ENCODE peak calls at places on chromosomes 6 and 20, in ten cellular contexts. T is AG08395; N is stimulated activated CD8-positive, alpha-beta memory T cell treated with anti-CD3 and anti-CD28 coated beads, Interleukin-15, amount 100 ng/mL, for 1 hour; G is amniotic stem cell; X is activated T-cell treated with anti-CD3 and anti-CD28 coated beads for 48 hours; P is upper lobe of left lung; D is lower leg skin; R is M059J; A is tibial nerve; K is NCI-H2171 treated with DMSO at 0.1 percent for 48 hours. V is an unnamed sample.
A peak's percentile ranks its signal among the peaks of the same experiment; 100 is the strongest.

GRCh38 chr6:36054965-36055364 is 27.4 kb downstream of the MAPK14 start:
- DNase-seq in D (no peak), X (no peak), T (no peak), P (no peak), G (no peak), K (peak; percentile 5), R (no peak), N (no peak), A (no peak), V (no peak)

GRCh38 chr20:34516874-34517542 is 786 bp downstream of the DYNLRB1 start:
- DNase-seq in G (no peak), X (peak; percentile 22), P (no peak), A (no peak), T (no peak), K (peak; percentile 60), D (peak; percentile 91), N (no peak), R (no peak), V (peak; percentile 34)

GRCh38 chr6:31186052-31186734 is 15.7 kb upstream of the POU5F1 start:
- DNase-seq in N (no peak), G (no peak), D (peak; percentile 89), X (no peak), R (no peak), A (peak; percentile 27), T (no peak), K (no peak), P (peak; percentile 58), V (no peak)

GRCh38 chr6:143677891-143678737 is at the start of gene PHACTR2:
- DNase-seq in D (peak; percentile 92), P (peak; percentile 94), T (peak; percentile 71), N (peak; percentile 7), A (peak; percentile 59), G (no peak), K (peak; percentile 5), R (peak; percentile 85), X (peak; percentile 42), V (peak; percentile 14)

GRCh38 chr6:17015144-17015543 is 86.7 kb upstream of the STMND1 start:
- DNase-seq in P (no peak), A (no peak), T (no peak), K (no peak), X (no peak), N (no peak), R (peak; percentile 90), D (no peak), G (no peak), V (no peak)

GRCh38 chr6:163711615-163712568 is 297.4 kb downstream of the QKI start:
- DNase-seq in T (peak; percentile 78), A (peak; percentile 93), R (no peak), X (no peak), N (no peak), G (no peak), D (peak; percentile 97), K (no peak), P (peak; percentile 51), V (peak; percentile 53)

GRCh38 chr20:64065973-64066341 is 3.0 kb downstream of the TCEA2 start:
- DNase-seq in R (peak; percentile 99), G (no peak), K (no peak), P (peak; percentile 46), T (peak; percentile 86), X (peak; percentile 61), N (no peak), D (no peak), A (no peak), V (no peak)

GRCh38 chr6:72984981-72985665 is 240.2 kb downstream of the KHDC1L start:
- DNase-seq in A (no peak), G (no peak), P (no peak), N (no peak), R (peak; percentile 51), D (no peak), K (no peak), T (peak; percentile 49), X (no peak), V (no peak)

GRCh38 chr20:14235355-14235754 is 102.1 kb downstream of the FLRT3 start:
- DNase-seq in A (no peak), P (no peak), N (no peak), X (no peak), G (peak; percentile 35), T (peak; percentile 37), R (peak; percentile 19), D (no peak), K (peak; percentile 51), V (no peak)

GRCh38 chr6:123931928-123932327 is 128.3 kb downstream of the NKAIN2 start:
- DNase-seq in D (no peak), A (no peak), T (no peak), K (no peak), G (no peak), R (no peak), N (no peak), P (no peak), X (no peak), V (no peak)

GRCh38 chr6:25054469-25054868 is 118.7 kb upstream of the RIPOR2 start:
- DNase-seq in P (no peak), N (no peak), T (peak; percentile 77), D (no peak), R (peak; percentile 94), K (no peak), G (peak; percentile 25), A (no peak), X (no peak), V (no peak)

GRCh38 chr6:157840776-157841175 is 17.7 kb downstream of the SNX9 start:
- DNase-seq in P (no peak), R (peak; percentile 68), K (no peak), N (no peak), X (no peak), D (no peak), T (peak; percentile 21), G (no peak), A (no peak), V (no peak)

GRCh38 chr20:31568041-31568731 is 36.9 kb upstream of the ID1 start:
- DNase-seq in A (no peak), R (no peak), K (no peak), G (no peak), T (no peak), N (no peak), D (no peak), P (peak; percentile 82), X (no peak), V (no peak)

GRCh38 chr20:7939663-7940062 is 595 bp downstream of the HAO1 start:
- DNase-seq in N (no peak), A (no peak), P (no peak), T (no peak), R (no peak), D (no peak), G (no peak), K (no peak), X (no peak), V (no peak)

GRCh38 chr6:139475231-139475630 is 100.8 kb upstream of the CITED2 start:
- DNase-seq in T (no peak), X (no peak), G (no peak), A (no peak), P (no peak), N (no peak), D (no peak), K (no peak), R (no peak), V (no peak)

GRCh38 chr6:156657311-156657710 is 119.9 kb upstream of the ARID1B start:
- DNase-seq in G (no peak), N (no peak), D (no peak), K (no peak), A (no peak), T (no peak), R (no peak), P (peak; percentile 37), X (no peak), V (no peak)

GRCh38 chr6:99629293-99629692 is 22.7 kb downstream of the PRDM13 start:
- DNase-seq in A (no peak), P (no peak), N (no peak), D (no peak), K (no peak), G (no peak), R (no peak), T (no peak), X (no peak), V (no peak)

GRCh38 chr6:24719125-24719931 is at the start of gene C6orf62:
- DNase-seq in T (peak; percentile 11), K (peak; percentile 34), X (peak; percentile 55), P (peak; percentile 24), A (no peak), G (no peak), R (peak; percentile 80), N (peak; percentile 12), D (peak; percentile 86), V (peak; percentile 49)

GRCh38 chr6:158642805-158643489 is 1.6 kb downstream of the DYNLT1 start:
- DNase-seq in T (no peak), K (no peak), A (no peak), R (peak; percentile 64), D (peak; percentile 37), X (no peak), P (no peak), G (no peak), N (no peak), V (no peak)

GRCh38 chr6:30518505-30518850 is 29.2 kb downstream of the HLA-E start:
- DNase-seq in P (no peak), R (no peak), N (no peak), K (no peak), G (no peak), T (no peak), A (no peak), X (no peak), D (peak; percentile 53), V (peak; percentile 23)

GRCh38 chr6:124132256-124132655 is 328.6 kb downstream of the NKAIN2 start:
- DNase-seq in K (peak; percentile 53), R (no peak), T (no peak), P (no peak), D (no peak), A (no peak), G (no peak), X (no peak), N (no peak), V (no peak)